ENCODE peak calls at places on chromosome 19, in nine cellular contexts. W is fibroblast of pulmonary artery; V is NCI-H2081; N is nucleus accumbens; B is GM04504; X is neural crest cell; L is NCI-H1092; Z is occipital lobe; I is CD4-positive, alpha-beta T cell. F is an unnamed sample.

GRCh38 chr19:19550454-19550842 is 12.4 kb downstream of the CILP2 start:
- DNase-seq in W (peak; percentile 38), V (no peak), N (no peak), B (no peak), X (no peak), L (no peak), Z (no peak), I (no peak), F (no peak)

GRCh38 chr19:31378404-31378803 is 29.2 kb upstream of the TSHZ3 start:
- DNase-seq in W (peak; percentile 95), V (no peak), N (no peak), B (peak; percentile 87), X (no peak), L (no peak), Z (no peak), I (no peak), F (peak; percentile 15)

GRCh38 chr19:10424011-10424637 is 3.8 kb downstream of the PDE4A start:
- DNase-seq in W (peak; percentile 73), V (peak; percentile 62), N (peak; percentile 69), B (peak; percentile 38), X (peak; percentile 89), L (peak; percentile 26), Z (peak; percentile 53), I (peak; percentile 62), F (peak; percentile 69)

GRCh38 chr19:447816-448546 is 12.9 kb downstream of the SHC2 start:
- DNase-seq in W (peak; percentile 18), V (no peak), N (no peak), B (no peak), X (no peak), L (no peak), Z (no peak), I (no peak), F (no peak)

GRCh38 chr19:43636121-43636683 is 3.4 kb downstream of the CADM4 start:
- DNase-seq in W (no peak), V (no peak), N (peak; percentile 56), B (no peak), X (no peak), L (no peak), Z (peak; percentile 37), I (no peak), F (no peak)

GRCh38 chr19:38684078-38684861 is 36.8 kb downstream of the ACTN4 start:
- DNase-seq in W (peak; percentile 95), V (no peak), N (no peak), B (peak; percentile 84), X (no peak), L (no peak), Z (no peak), I (no peak), F (peak; percentile 97)

GRCh38 chr19:16398530-16399241 is 73.1 kb downstream of the EPS15L1 start:
- DNase-seq in W (peak; percentile 79), V (no peak), N (no peak), B (no peak), X (no peak), L (no peak), Z (no peak), I (no peak), F (no peak)

GRCh38 chr19:1066748-1067340 is at the start of gene ARHGAP45:
- DNase-seq in W (no peak), V (no peak), N (no peak), B (no peak), X (no peak), L (no peak), Z (no peak), I (peak; percentile 66), F (peak; percentile 51)

GRCh38 chr19:45368737-45369340 is 1.5 kb downstream of the ERCC2 start:
- DNase-seq in W (no peak), V (no peak), N (no peak), B (no peak), X (no peak), L (no peak), Z (no peak), I (no peak), F (no peak)